ENCODE peak calls at places on chromosomes 6 and 20, in nine cellular contexts. U is stimulated activated CD4-positive, alpha-beta T cell treated with anti-CD3 and anti-CD28 coated beads, Interleukin-1b, Interleukin-23, amount 100 ng/mL, for 24 hours; K is GM12865; F is hippocampal formation; P is activated CD4-positive, alpha-beta memory T cell treated with anti-CD3 and anti-CD28 coated beads, Interleukin-2, amount 10 ng/mL, durations not matched to agents 7 days and 5 days; Q is omental fat pad; N is prostate gland; V is aorta; O is memory B cell. S is an unnamed sample.

GRCh38 chr6:163416640-163417253 is 2.2 kb downstream of the QKI start:
- DNase-seq in K (peak; percentile 57), V (no peak), N (peak; percentile 63), P (peak; percentile 38), F (peak; percentile 84), Q (no peak), U (peak; percentile 10), O (peak; percentile 34), S (peak; percentile 73)

GRCh38 chr20:31260326-31260932 is 3.0 kb downstream of the DEFB115 start:
- DNase-seq in F (no peak), O (no peak), K (peak; percentile 35), N (no peak), U (no peak), Q (no peak), P (no peak), V (no peak), S (no peak)

GRCh38 chr6:42984924-42985475 is 630 bp downstream of the PPP2R5D start:
- DNase-seq in F (no peak), Q (no peak), K (peak; percentile 30), V (no peak), O (peak; percentile 30), N (no peak), U (no peak), P (peak; percentile 30), S (no peak)

GRCh38 chr6:130674604-130675003 is 152.6 kb upstream of the SMLR1 start:
- DNase-seq in V (no peak), U (no peak), K (no peak), P (no peak), Q (no peak), N (no peak), O (no peak), F (no peak), S (no peak)

GRCh38 chr20:57374931-57375651 is 16.1 kb upstream of the RBM38 start:
- DNase-seq in V (peak; percentile 79), P (no peak), K (no peak), F (peak; percentile 23), Q (no peak), N (no peak), O (no peak), U (no peak), S (peak; percentile 64)

GRCh38 chr6:42960243-42961019 is at the start of gene GNMT:
- DNase-seq in F (no peak), O (peak; percentile 38), Q (no peak), V (no peak), U (no peak), K (no peak), P (peak; percentile 29), N (peak; percentile 90), S (peak; percentile 93)

GRCh38 chr6:113969888-113970807 is 800 bp downstream of the HDAC2 start:
- DNase-seq in O (no peak), F (peak; percentile 15), Q (no peak), N (peak; percentile 35), P (peak; percentile 54), U (peak; percentile 37), V (peak; percentile 76), K (peak; percentile 67), S (peak; percentile 60)

GRCh38 chr6:27565839-27566779 is 93.2 kb upstream of the ZNF184 start:
- DNase-seq in K (peak; percentile 59), F (no peak), O (no peak), V (no peak), Q (no peak), P (no peak), U (no peak), N (no peak), S (no peak)

GRCh38 chr6:1255646-1256365 is 56.1 kb upstream of the FOXQ1 start:
- DNase-seq in F (no peak), N (no peak), K (no peak), U (no peak), V (no peak), Q (no peak), P (no peak), O (no peak), S (no peak)

GRCh38 chr6:44254957-44255808 is 2.1 kb downstream of the SLC35B2 start:
- DNase-seq in O (no peak), P (no peak), U (no peak), K (peak; percentile 55), F (no peak), N (no peak), V (no peak), Q (no peak), S (no peak)

GRCh38 chr6:30493643-30494250 is 4.4 kb downstream of the HLA-E start:
- DNase-seq in F (no peak), O (peak; percentile 59), Q (no peak), U (no peak), P (no peak), K (peak; percentile 63), N (no peak), V (peak; percentile 38), S (no peak)

GRCh38 chr6:81864124-81864523 is 111.6 kb upstream of the TENT5A start:
- DNase-seq in F (no peak), Q (no peak), U (no peak), K (no peak), O (no peak), P (no peak), N (no peak), V (no peak), S (no peak)

GRCh38 chr6:16518265-16518664 is 243.0 kb downstream of the ATXN1 start:
- DNase-seq in F (no peak), O (no peak), K (peak; percentile 35), P (no peak), V (no peak), U (no peak), N (no peak), Q (no peak), S (no peak)

GRCh38 chr20:32898721-32899120 is 40.0 kb downstream of the EFCAB8 start:
- DNase-seq in Q (no peak), P (no peak), O (no peak), F (no peak), V (no peak), K (no peak), N (no peak), U (no peak), S (no peak)

GRCh38 chr6:43074847-43075741 is 1.0 kb upstream of the PTK7 start:
- DNase-seq in K (no peak), P (no peak), N (no peak), U (no peak), V (no peak), F (no peak), Q (no peak), O (no peak), S (no peak)